ENCODE peak calls at places on chromosomes 16 and 17, in five cellular contexts. H is astrocyte, W is HCT116, E is MM.1S, C is IMR-90. R is an unnamed sample.

GRCh38 chr17:73591278-73592078 is 52.8 kb downstream of the SDK2 start:
- DNase-seq in E (peak; percentile 79), H (no peak), W (no peak), C (no peak), R (no peak)

GRCh38 chr16:12461201-12461600 is 342.5 kb downstream of the CPPED1 start:
- DNase-seq in C (peak; percentile 10), W (no peak), H (peak; percentile 60), E (no peak), R (no peak)

GRCh38 chr17:28416703-28417311 is 10.8 kb upstream of the SLC46A1 start:
- DNase-seq in C (peak; percentile 59), W (peak; percentile 60), E (peak; percentile 57), H (peak; percentile 40), R (peak; percentile 46)

GRCh38 chr17:56159764-56160394 is 6.6 kb downstream of the ANKFN1 start:
- DNase-seq in W (no peak), E (no peak), H (no peak), C (no peak), R (no peak)

GRCh38 chr16:20181386-20181785 is 107.7 kb upstream of the GPR139 start:
- DNase-seq in H (no peak), E (no peak), W (no peak), C (no peak), R (no peak)

GRCh38 chr17:14306602-14307001 is 5.7 kb downstream of the HS3ST3B1 start:
- DNase-seq in E (no peak), H (no peak), W (no peak), C (no peak), R (no peak)

GRCh38 chr16:72877374-72878028 is 170.4 kb downstream of the ZFHX3 start:
- DNase-seq in E (no peak), W (peak; percentile 83), H (peak; percentile 87), C (peak; percentile 88), R (peak; percentile 63)

GRCh38 chr17:52686140-52686539 is 527.6 kb upstream of the CA10 start:
- DNase-seq in C (no peak), H (no peak), W (no peak), E (no peak), R (no peak)

GRCh38 chr17:62093188-62094155 is 28.4 kb upstream of the MED13 start:
- DNase-seq in H (peak; percentile 99), E (no peak), W (peak; percentile 90), C (peak; percentile 95), R (peak; percentile 52)

GRCh38 chr16:87464691-87465300 is 28.0 kb downstream of the ZCCHC14 start:
- DNase-seq in H (peak; percentile 91), C (peak; percentile 96), W (no peak), E (no peak), R (no peak)

GRCh38 chr17:38558751-38559024 is 47.1 kb downstream of the SRCIN1 start:
- DNase-seq in W (no peak), C (no peak), H (no peak), E (no peak), R (no peak)

GRCh38 chr16:22252317-22252716 is 44.9 kb upstream of the POLR3E start:
- DNase-seq in C (no peak), W (no peak), E (no peak), H (no peak), R (no peak)

GRCh38 chr16:87819983-87820382 is 49.3 kb downstream of the SLC7A5 start:
- DNase-seq in H (no peak), C (no peak), W (no peak), E (no peak), R (no peak)

GRCh38 chr17:39622380-39623006 is 4.3 kb upstream of the PPP1R1B start:
- DNase-seq in C (no peak), H (no peak), E (peak; percentile 27), W (no peak), R (no peak)

GRCh38 chr17:2190014-2190413 is 113.6 kb downstream of the SMG6 start:
- DNase-seq in E (no peak), H (no peak), C (no peak), W (no peak), R (no peak)

GRCh38 chr16:85812811-85813700 is 13.6 kb downstream of the COX4I1 start:
- DNase-seq in E (no peak), C (no peak), H (no peak), W (no peak), R (no peak)

GRCh38 chr17:57253307-57254065 is 2.8 kb upstream of the MSI2 start:
- DNase-seq in W (no peak), C (no peak), H (no peak), E (no peak), R (no peak)

GRCh38 chr17:82568997-82569393 is 49.5 kb downstream of the FOXK2 start:
- DNase-seq in H (no peak), W (no peak), E (no peak), C (no peak), R (no peak)

GRCh38 chr16:88672776-88673175 is 9.9 kb upstream of the MVD start:
- DNase-seq in W (peak; percentile 39), C (no peak), H (no peak), E (no peak), R (no peak)

GRCh38 chr16:83714286-83714685 is 93.5 kb upstream of the HSBP1 start:
- DNase-seq in E (no peak), C (no peak), W (no peak), H (peak; percentile 51), R (no peak)

GRCh38 chr17:63365366-63366237 is 80.5 kb downstream of the CYB561 start:
- DNase-seq in H (peak; percentile 47), E (no peak), C (no peak), W (no peak), R (no peak)

GRCh38 chr17:35871415-35871814 is 2.7 kb upstream of the HEATR9 start:
- DNase-seq in C (no peak), E (no peak), H (no peak), W (no peak), R (no peak)

GRCh38 chr17:40326014-40326831 is 17.2 kb downstream of the RARA start:
- DNase-seq in H (no peak), C (no peak), W (no peak), E (peak; percentile 91), R (no peak)

DNA sequence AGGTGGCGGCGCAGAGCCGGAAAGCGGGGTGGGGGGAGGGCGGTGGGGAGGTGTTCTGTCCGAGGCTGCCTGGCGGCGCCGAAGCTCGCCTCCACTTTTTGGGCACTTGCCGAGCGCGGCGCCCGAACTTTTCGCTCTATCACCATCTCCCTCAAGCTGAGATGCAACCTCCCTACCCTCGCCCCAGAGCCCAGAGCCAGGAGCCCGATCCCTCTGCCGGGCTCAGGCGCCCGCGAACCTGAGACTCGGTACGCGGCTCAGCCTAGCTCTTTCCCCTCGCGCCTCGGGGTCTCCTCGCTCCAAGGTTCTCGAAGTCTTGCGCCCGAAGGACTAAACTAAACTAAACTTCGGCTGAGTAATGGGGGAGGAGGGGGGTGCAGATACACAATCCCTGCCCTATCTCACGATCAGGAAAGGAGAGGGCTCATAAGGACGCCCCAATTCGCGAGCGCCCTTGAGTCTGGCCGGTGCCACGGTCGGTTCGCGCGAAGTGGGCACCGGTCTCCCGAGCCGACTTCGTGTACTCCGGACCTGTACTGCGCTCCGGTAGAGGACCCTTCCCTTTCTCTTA is 1.7 kb upstream of the SALL1 start:
- DNase-seq in C (peak; percentile 37), E (no peak), H (peak; percentile 53), W (no peak), R (no peak)
- H3K9ac ChIP-seq in C (peak overlapping the region; percentile 88), E (no peak overlapping the region), H (peak overlapping the region; percentile 89), W (no peak overlapping the region), R (no peak overlapping the region)

GRCh38 chr17:45262516-45263476 is 902 bp upstream of the SPATA32 start:
- DNase-seq in H (peak; percentile 41), W (no peak), E (no peak), C (peak; percentile 73), R (no peak)
- H3K4me3 ChIP-seq in H (peak overlapping the region; percentile 29), W (no peak overlapping the region), E (no peak overlapping the region), C (no peak overlapping the region), R (no peak overlapping the region)

GRCh38 chr16:10181196-10182162 is 749 bp downstream of the GRIN2A start:
- DNase-seq in E (peak; percentile 61), W (peak; percentile 21), H (peak; percentile 49), C (peak; percentile 11), R (peak; percentile 17)
- H3K9ac ChIP-seq in E (no peak overlapping the region), W (no peak overlapping the region), H (no peak overlapping the region), C (no peak overlapping the region), R (no peak overlapping the region)

DNA sequence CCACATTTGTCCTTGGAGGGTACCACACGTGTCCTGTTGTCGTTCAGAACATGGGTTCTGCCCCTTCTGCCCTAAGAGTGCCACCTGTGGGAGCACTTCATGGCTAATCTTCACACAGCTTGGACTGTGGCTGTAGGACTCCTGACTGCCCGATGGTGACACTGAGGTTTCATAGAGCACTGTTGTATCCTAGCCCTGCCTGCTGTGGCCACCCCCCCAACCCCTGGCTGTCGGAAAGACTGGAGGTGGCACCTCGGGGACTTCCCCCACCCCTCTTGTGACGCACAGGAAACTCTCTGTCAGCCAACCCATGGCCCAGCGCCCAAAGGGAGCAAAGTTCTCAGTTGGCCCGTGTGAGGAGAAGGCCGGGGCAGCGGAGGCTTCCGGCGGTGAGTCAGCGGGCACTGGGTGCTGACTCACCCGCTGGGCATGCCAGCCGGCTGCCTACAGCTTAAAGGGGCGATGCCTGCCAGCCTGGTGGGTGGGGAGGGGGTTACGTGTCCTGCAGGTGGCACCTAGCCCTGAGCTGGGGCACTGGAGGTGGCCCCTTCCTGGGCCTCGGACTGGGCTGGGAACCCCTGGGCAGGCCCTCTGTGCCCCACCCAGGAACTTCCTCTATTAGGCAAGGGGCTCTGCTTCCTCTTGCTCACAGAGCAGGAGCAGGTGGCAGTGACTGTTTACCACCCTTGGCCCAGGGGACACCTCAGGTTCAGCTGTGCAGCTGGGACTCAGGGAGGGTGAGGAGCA is 3.4 kb downstream of the MAP2K3 start:
- DNase-seq in H (peak; percentile 91), W (peak; percentile 96), C (peak; percentile 97), E (peak; percentile 96), R (peak; percentile 82)
- H3K4me3 ChIP-seq in H (peak overlapping the region; percentile 51), W (peak overlapping the region; percentile 91), C (peak overlapping the region; percentile 8), E (peak overlapping the region; percentile 96), R (peak overlapping the region; percentile 3)

R was measured in keratinocyte.